ENCODE peak calls at places on chromosomes 2 and 18, in eight cellular contexts. Z is testis, P is spleen, D is transverse colon, X is IMR-90, J is breast epithelium, S is suprapubic skin, E is body of pancreas. C is an unnamed sample.

GRCh38 chr2:15177103-15177502 is 384.0 kb downstream of the NBAS start:
- DNase-seq in S (no peak), E (no peak), D (no peak), Z (no peak), P (no peak), J (no peak), X (peak; percentile 63), C (no peak)

GRCh38 chr2:128214251-128214650 is 104.4 kb downstream of the HS6ST1 start:
- DNase-seq in Z (no peak), E (no peak), S (no peak), J (no peak), P (no peak), X (no peak), D (no peak), C (no peak)

GRCh38 chr18:61471832-61472406 is 138.7 kb downstream of the CDH20 start:
- DNase-seq in Z (no peak), D (no peak), J (no peak), E (no peak), P (no peak), S (no peak), X (no peak), C (no peak)

GRCh38 chr18:49359732-49360444 is 100.6 kb downstream of the DYM start:
- DNase-seq in J (no peak), E (no peak), D (no peak), P (no peak), X (peak; percentile 90), S (no peak), Z (no peak), C (no peak)

GRCh38 chr2:177148477-177149154 is 64.0 kb upstream of the HNRNPA3 start:
- DNase-seq in D (peak; percentile 84), P (peak; percentile 89), E (peak; percentile 77), Z (peak; percentile 90), S (peak; percentile 87), X (peak; percentile 66), J (peak; percentile 75), C (no peak)

GRCh38 chr18:50429207-50429948 is 54.5 kb downstream of the SKA1 start:
- DNase-seq in E (peak; percentile 25), D (no peak), P (no peak), J (no peak), Z (no peak), S (no peak), X (peak; percentile 12), C (no peak)

GRCh38 chr2:239036819-239037558 is 189.1 kb downstream of the TWIST2 start:
- DNase-seq in E (no peak), J (no peak), X (no peak), D (no peak), Z (no peak), P (no peak), S (no peak), C (no peak)

GRCh38 chr2:128523490-128523889 is 204.8 kb upstream of the HS6ST1 start:
- DNase-seq in P (no peak), Z (no peak), X (no peak), S (no peak), D (no peak), E (no peak), J (no peak), C (no peak)

GRCh38 chr2:68839260-68839833 is 31.9 kb downstream of the BMP10 start:
- DNase-seq in X (no peak), J (no peak), P (no peak), D (no peak), S (no peak), E (no peak), Z (no peak), C (no peak)

GRCh38 chr2:38601463-38602135 is 1.1 kb downstream of the HNRNPLL start:
- DNase-seq in X (peak; percentile 39), Z (no peak), S (no peak), P (no peak), D (no peak), J (no peak), E (no peak), C (no peak)

GRCh38 chr2:2159336-2159735 is 171.7 kb downstream of the MYT1L start:
- DNase-seq in Z (no peak), X (no peak), J (no peak), D (no peak), P (no peak), E (no peak), S (no peak), C (no peak)

GRCh38 chr2:81467096-81467495 is 1162.5 kb upstream of the LRRTM1 start:
- DNase-seq in S (no peak), X (no peak), Z (peak; percentile 38), J (no peak), D (no peak), E (no peak), P (no peak), C (no peak)

GRCh38 chr2:236980961-236981360 is 104.7 kb upstream of the COPS8 start:
- DNase-seq in Z (no peak), D (no peak), S (no peak), P (no peak), J (no peak), X (no peak), E (no peak), C (no peak)

GRCh38 chr2:88517759-88518201 is 65.3 kb upstream of the FOXI3 start:
- DNase-seq in P (no peak), J (no peak), Z (no peak), E (no peak), D (no peak), X (no peak), S (no peak), C (no peak)

GRCh38 chr2:10254373-10255188 is 48.1 kb upstream of the HPCAL1 start:
- DNase-seq in X (peak; percentile 30), J (no peak), D (no peak), E (no peak), Z (no peak), S (no peak), P (peak; percentile 73), C (no peak)

GRCh38 chr18:6731197-6731596 is 1.7 kb downstream of the ARHGAP28 start:
- DNase-seq in S (no peak), X (peak; percentile 94), J (no peak), D (no peak), Z (no peak), E (peak; percentile 31), P (no peak), C (no peak)

GRCh38 chr2:2788076-2788475 is 457.0 kb upstream of the MYT1L start:
- DNase-seq in D (no peak), X (no peak), J (no peak), Z (no peak), E (no peak), P (no peak), S (no peak), C (no peak)

GRCh38 chr2:22885245-22885644 is 499.7 kb upstream of the KLHL29 start:
- DNase-seq in J (no peak), Z (no peak), D (no peak), P (no peak), E (no peak), S (no peak), X (no peak), C (no peak)
- H3K4me1 ChIP-seq in J (no peaks in the 10 kb centered on the region), Z (no peaks in the 10 kb centered on the region), D (no peaks in the 10 kb centered on the region), P (no peaks in the 10 kb centered on the region), E (no peaks in the 10 kb centered on the region), S (no peaks in the 10 kb centered on the region), X (no peaks in the 10 kb centered on the region), C (no peaks in the 10 kb centered on the region)

GRCh38 chr2:181781082-181781786 is 100.9 kb upstream of the NEUROD1 start:
- DNase-seq in X (no peak), E (no peak), Z (no peak), D (peak; percentile 65), S (no peak), P (no peak), J (no peak), C (no peak)
- TF ChIP-seq CTCF in X (no peak), E (no peak), Z (no peak), D (peak; percentile 52), S (no peak), P (no peak), J (no peak), C (no peak)

GRCh38 chr2:241508510-241509407 is at the start of gene STK25:
- DNase-seq in Z (peak; percentile 97), D (peak; percentile 98), E (peak; percentile 97), S (peak; percentile 98), X (peak; percentile 98), J (peak; percentile 97), P (peak; percentile 99), C (peak; percentile 84)

GRCh38 chr2:241506793-241507429 is 1.5 kb downstream of the STK25 start:
- DNase-seq in D (no peak), Z (no peak), X (no peak), E (no peak), J (no peak), S (no peak), P (peak; percentile 75), C (no peak)

GRCh38 chr2:241509408-241509784 is 1.0 kb upstream of the STK25 start:
- DNase-seq in Z (no peak), X (no peak), S (no peak), E (no peak), P (no peak), D (no peak), J (no peak), C (no peak)

GRCh38 chr2:241508240-241508509 is 209 bp downstream of the STK25 start:
- DNase-seq in E (no peak), D (no peak), Z (peak; percentile 38), P (no peak), X (no peak), S (no peak), J (no peak), C (no peak)

DNA sequence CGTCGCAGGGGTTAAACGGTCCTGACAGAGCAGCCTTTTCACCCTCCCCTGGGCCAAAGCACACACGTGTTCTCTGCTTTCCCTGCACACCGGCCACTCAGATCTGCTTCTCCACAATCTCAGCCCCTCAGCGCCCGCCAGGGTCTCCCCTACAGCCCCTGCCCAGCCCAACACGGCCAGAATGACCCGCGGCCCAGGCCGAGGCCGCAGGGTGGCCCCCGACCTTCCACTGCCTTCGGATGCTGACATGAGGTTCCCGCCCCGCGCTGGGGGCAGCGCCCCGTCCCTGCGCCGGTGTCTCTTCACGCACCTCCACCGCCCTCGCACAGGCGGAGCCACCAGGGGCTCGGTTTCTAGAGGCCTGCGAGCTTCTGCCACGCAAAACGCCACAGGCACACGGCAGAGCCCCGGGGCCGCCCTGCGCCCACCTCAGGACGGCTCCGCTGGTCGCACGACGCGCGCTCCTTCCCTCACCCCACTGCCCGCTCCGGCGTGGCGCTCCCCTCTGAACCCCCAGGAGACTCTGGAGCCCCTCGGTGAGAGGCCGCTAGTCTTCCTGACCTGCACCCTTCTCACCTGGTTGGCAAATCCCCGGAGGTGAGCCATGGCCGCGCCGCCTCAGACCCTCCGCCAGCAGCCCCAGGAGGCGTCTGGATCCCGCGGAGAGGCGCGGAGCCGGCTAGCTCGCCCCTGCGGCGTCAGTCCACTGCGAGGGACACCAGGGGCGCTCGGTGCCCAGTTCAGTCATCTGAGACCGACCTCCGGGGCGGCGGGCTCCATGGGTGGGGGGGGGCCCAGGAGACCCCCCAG is 749 bp downstream of the STK25 start:
- DNase-seq in X (peak; percentile 33), D (peak; percentile 39), E (peak; percentile 61), Z (peak; percentile 34), S (no peak), J (no peak), P (peak; percentile 91), C (no peak)
- TF ChIP-seq POLR2A in X (no peak), D (no peak), E (no peak), Z (no peak), S (no peak), J (no peak), P (no peak), C (no peak)

DNA sequence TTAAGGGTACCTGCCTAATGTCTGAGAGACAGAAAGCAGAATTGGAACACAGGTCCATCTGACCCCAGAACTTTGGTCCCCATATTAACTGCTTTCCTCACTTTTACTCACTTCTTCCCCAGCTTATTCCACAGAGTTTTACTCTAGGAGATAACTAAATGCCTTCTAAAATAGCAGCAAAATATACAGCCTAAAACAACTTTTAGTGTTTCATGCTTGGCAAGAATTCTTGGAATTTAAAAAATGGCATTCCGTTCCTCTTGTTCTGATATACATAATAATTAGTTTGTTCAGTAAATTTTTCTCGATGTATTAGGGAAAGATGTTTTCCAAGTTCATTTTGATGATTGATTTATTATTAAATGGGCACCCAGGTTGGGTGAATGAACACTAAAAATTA is 151.9 kb downstream of the FHOD3 start:
- DNase-seq in Z (no peak), S (no peak), X (no peak), E (no peak), P (no peak), D (no peak), J (no peak), C (no peak)
- H3K4me1 ChIP-seq in Z (no peaks in the 10 kb centered on the region), S (peaks cover 11% of the 10 kb centered on the region), X (peaks cover 14% of the 10 kb centered on the region), E (peaks cover 11% of the 10 kb centered on the region), P (no peaks in the 10 kb centered on the region), D (no peaks in the 10 kb centered on the region), J (no peaks in the 10 kb centered on the region), C (no peaks in the 10 kb centered on the region)

C was measured in esophagus squamous epithelium.